ENCODE peak calls at places on chromosomes 16 and 17, in nine cellular contexts. E, O, G, D, U, A, F, B and C are unnamed samples.

GRCh38 chr16:53055603-53056527 is 1.1 kb downstream of the CHD9 start:
- DNase-seq in O (peak; percentile 56), B (no peak), U (peak; percentile 48), D (no peak), F (peak; percentile 46), E (peak; percentile 50), A (peak; percentile 94), G (no peak), C (peak; percentile 93)

GRCh38 chr16:1349951-1350350 is 1.7 kb downstream of the TSR3 start:
- DNase-seq in E (no peak), F (no peak), U (no peak), G (no peak), A (no peak), D (no peak), B (no peak), O (no peak), C (no peak)

GRCh38 chr16:54589326-54589725 is 302.7 kb upstream of the IRX3 start:
- DNase-seq in O (no peak), F (no peak), G (no peak), D (no peak), B (no peak), E (no peak), A (no peak), U (no peak), C (no peak)

GRCh38 chr17:63151981-63152523 is 186.0 kb downstream of the TANC2 start:
- DNase-seq in E (no peak), O (no peak), B (no peak), U (no peak), F (no peak), D (no peak), G (no peak), A (peak; percentile 38), C (no peak)

GRCh38 chr17:78759203-78759968 is 22.7 kb downstream of the CYTH1 start:
- DNase-seq in U (peak; percentile 93), O (peak; percentile 64), F (no peak), A (peak; percentile 92), G (peak; percentile 64), B (no peak), D (peak; percentile 47), E (peak; percentile 75), C (no peak)

GRCh38 chr17:5413682-5414081 is 5.8 kb downstream of the NUP88 start:
- DNase-seq in B (no peak), A (peak; percentile 80), O (peak; percentile 83), U (no peak), F (no peak), G (no peak), E (no peak), D (no peak), C (peak; percentile 21)

GRCh38 chr17:81858967-81859905 is 1.1 kb downstream of the P4HB start:
- DNase-seq in D (no peak), G (no peak), E (no peak), B (no peak), U (peak; percentile 69), A (peak; percentile 33), F (no peak), O (no peak), C (peak; percentile 46)

GRCh38 chr16:5633845-5634440 is 536.3 kb upstream of the EEF2KMT start:
- DNase-seq in A (peak; percentile 21), G (no peak), F (no peak), O (no peak), E (no peak), U (no peak), D (no peak), B (no peak), C (peak; percentile 48)

GRCh38 chr16:75064403-75065148 is 52.0 kb downstream of the LDHD start:
- DNase-seq in A (no peak), O (peak; percentile 65), G (no peak), U (peak; percentile 94), B (no peak), D (peak; percentile 78), F (peak; percentile 52), E (no peak), C (no peak)

GRCh38 chr17:18176152-18176551 is 7.5 kb upstream of the ALKBH5 start:
- DNase-seq in A (no peak), B (no peak), E (peak; percentile 46), F (no peak), U (peak; percentile 49), G (no peak), O (no peak), D (no peak), C (no peak)

GRCh38 chr17:32187276-32187675 is 45.0 kb downstream of the RHOT1 start:
- DNase-seq in O (no peak), A (no peak), E (no peak), D (no peak), U (no peak), F (no peak), G (no peak), B (no peak), C (no peak)

GRCh38 chr17:41647940-41648410 is 23.6 kb upstream of the KRT17 start:
- DNase-seq in O (peak; percentile 82), A (peak; percentile 65), E (peak; percentile 92), U (peak; percentile 13), B (peak; percentile 90), D (peak; percentile 78), F (peak; percentile 87), G (peak; percentile 68), C (peak; percentile 87)

GRCh38 chr16:2928796-2929195 is 17.1 kb downstream of the FLYWCH1 start:
- DNase-seq in G (no peak), O (no peak), D (no peak), U (no peak), E (no peak), B (no peak), F (no peak), A (no peak), C (peak; percentile 2)

GRCh38 chr17:18219016-18219415 is 6.4 kb upstream of the LLGL1 start:
- DNase-seq in U (no peak), A (peak; percentile 65), G (no peak), E (no peak), D (no peak), O (no peak), B (no peak), F (no peak), C (no peak)

GRCh38 chr16:77674888-77675287 is 47.4 kb upstream of the NUDT7 start:
- DNase-seq in E (no peak), O (no peak), G (no peak), F (no peak), D (no peak), B (no peak), A (peak; percentile 50), U (no peak), C (no peak)

GRCh38 chr16:86848821-86849220 is 270.5 kb downstream of the FOXL1 start:
- DNase-seq in D (no peak), A (no peak), E (no peak), F (no peak), B (no peak), G (no peak), O (no peak), U (no peak), C (no peak)

GRCh38 chr16:74608944-74609343 is 2.0 kb upstream of the GLG1 start:
- DNase-seq in E (no peak), B (no peak), U (peak; percentile 80), A (no peak), F (no peak), G (no peak), O (no peak), D (no peak), C (no peak)

GRCh38 chr17:31115168-31115567 is 20.4 kb downstream of the NF1 start:
- DNase-seq in G (no peak), E (no peak), A (no peak), O (no peak), D (no peak), F (no peak), U (no peak), B (no peak), C (no peak)

GRCh38 chr16:7268182-7268581 is 64.5 kb upstream of the RBFOX1 start:
- DNase-seq in U (no peak), B (no peak), O (peak; percentile 25), F (no peak), A (no peak), E (no peak), G (no peak), D (no peak), C (peak; percentile 41)

GRCh38 chr16:79372504-79373184 is 227.9 kb downstream of the MAF start:
- DNase-seq in D (no peak), E (no peak), F (peak; percentile 29), U (no peak), A (peak; percentile 3), B (no peak), G (no peak), O (peak; percentile 93), C (no peak)

GRCh38 chr17:8375738-8376259 is 705 bp downstream of the KRABD2 start:
- DNase-seq in B (no peak), D (no peak), F (no peak), A (no peak), O (no peak), U (no peak), G (no peak), E (no peak), C (no peak)

GRCh38 chr17:60524463-60525346 is 1.3 kb downstream of the APPBP2 start:
- DNase-seq in G (no peak), F (no peak), A (peak; percentile 26), U (no peak), D (no peak), E (no peak), O (no peak), B (no peak), C (no peak)

GRCh38 chr16:67155305-67156145 is 4.2 kb downstream of the TRADD start:
- DNase-seq in F (peak; percentile 76), O (peak; percentile 75), U (no peak), G (peak; percentile 57), B (peak; percentile 72), E (peak; percentile 82), D (peak; percentile 33), A (peak; percentile 81), C (peak; percentile 87)

GRCh38 chr17:38733315-38734234 is 3.4 kb downstream of the CISD3 start:
- DNase-seq in E (no peak), U (no peak), O (no peak), F (no peak), D (no peak), A (no peak), G (no peak), B (no peak), C (no peak)

GRCh38 chr16:81830845-81831600 is 51.9 kb downstream of the PLCG2 start:
- DNase-seq in O (no peak), U (no peak), G (no peak), A (no peak), F (no peak), E (no peak), D (no peak), B (no peak), C (no peak)

GRCh38 chr16:9630985-9631384 is 539.5 kb downstream of the HAPSTR1 start:
- DNase-seq in D (no peak), G (no peak), A (no peak), B (no peak), E (no peak), U (no peak), O (no peak), F (no peak), C (no peak)

GRCh38 chr17:79092567-79092966 is 17.9 kb downstream of the ENGASE start:
- DNase-seq in O (no peak), F (no peak), B (no peak), U (no peak), A (no peak), E (no peak), D (no peak), G (no peak), C (no peak)

GRCh38 chr16:55480228-55480655 is 1.2 kb downstream of the MMP2 start:
- DNase-seq in A (peak; percentile 95), O (peak; percentile 89), U (no peak), B (no peak), D (no peak), F (peak; percentile 74), G (no peak), E (peak; percentile 92), C (peak; percentile 11)

GRCh38 chr17:35052240-35052608 is 11.3 kb downstream of the RFFL start:
- DNase-seq in F (no peak), A (no peak), D (no peak), E (no peak), O (peak; percentile 36), G (no peak), B (no peak), U (no peak), C (no peak)

GRCh38 chr17:4329838-4330237 is 36.6 kb downstream of the UBE2G1 start:
- DNase-seq in U (no peak), E (no peak), G (no peak), O (peak; percentile 78), A (peak; percentile 87), B (no peak), F (no peak), D (no peak), C (no peak)

GRCh38 chr17:35784895-35785294 is 10.5 kb downstream of the MMP28 start:
- DNase-seq in O (no peak), U (no peak), D (no peak), E (no peak), F (no peak), A (no peak), B (no peak), G (no peak), C (no peak)